ENCODE peak calls at places on chromosomes 4 and X, in five cellular contexts. X, I, W, D and O are unnamed samples.

GRCh38 chrX:3461824-3462508 is 115.5 kb upstream of the MXRA5 start:
- DNase-seq in W (no peak), D (no peak), I (no peak), X (no peak), O (no peak)

GRCh38 chr4:163482197-163482596 is 8.6 kb upstream of the TKTL2 start:
- DNase-seq in W (no peak), D (no peak), X (no peak), I (no peak), O (no peak)

GRCh38 chr4:169203891-169204290 is 66.9 kb downstream of the SH3RF1 start:
- DNase-seq in D (no peak), I (no peak), W (no peak), X (no peak), O (no peak)

GRCh38 chrX:74924449-74925209 is 623 bp downstream of the NEXMIF start:
- DNase-seq in I (peak), D (peak), X (peak), W (no peak), O (no peak)

GRCh38 chr4:967113-968104 is 6.0 kb downstream of the DGKQ start:
- DNase-seq in I (no peak), D (no peak), X (no peak), W (no peak), O (no peak)

GRCh38 chr4:83618431-83618830 is 82.5 kb downstream of the GPAT3 start:
- DNase-seq in I (no peak), W (no peak), D (no peak), X (no peak), O (no peak)

GRCh38 chr4:64581422-64581821 is 172.2 kb upstream of the TECRL start:
- DNase-seq in W (no peak), X (no peak), D (no peak), I (no peak), O (no peak)

GRCh38 chrX:96861661-96862060 is 22.0 kb upstream of the RPA4 start:
- DNase-seq in X (no peak), W (no peak), I (no peak), D (no peak), O (no peak)

GRCh38 chrX:154040307-154040756 is 20.6 kb upstream of the IRAK1 start:
- DNase-seq in I (no peak), D (no peak), X (no peak), W (no peak), O (no peak)

GRCh38 chr4:87559090-87559837 is 30.1 kb upstream of the SPARCL1 start:
- DNase-seq in I (no peak), W (no peak), X (no peak), D (peak), O (no peak)

GRCh38 chr4:36183232-36183631 is 61.1 kb downstream of the ARAP2 start:
- DNase-seq in I (no peak), D (no peak), X (no peak), W (no peak), O (no peak)

GRCh38 chrX:13029341-13029740 is 15.1 kb downstream of the FAM9C start:
- DNase-seq in X (no peak), I (no peak), W (no peak), D (no peak), O (no peak)

GRCh38 chrX:70433848-70434351 is 10.7 kb upstream of the DLG3 start:
- DNase-seq in D (peak), W (no peak), I (peak), X (peak), O (peak)

GRCh38 chr4:744212-744841 is 38.7 kb downstream of the PCGF3 start:
- DNase-seq in D (no peak), W (no peak), I (no peak), X (no peak), O (no peak)

GRCh38 chr4:184757810-184758209 is 23.9 kb upstream of the CENPU start:
- DNase-seq in X (no peak), D (no peak), W (no peak), I (no peak), O (no peak)

GRCh38 chr4:117134386-117134785 is 49.0 kb upstream of the TRAM1L1 start:
- DNase-seq in I (peak), X (no peak), W (no peak), D (no peak), O (no peak)

GRCh38 chr4:6282247-6282646 is 12.6 kb downstream of the WFS1 start:
- DNase-seq in X (no peak), I (no peak), W (no peak), D (no peak), O (no peak)

GRCh38 chr4:102447413-102447812 is 53.7 kb upstream of the NFKB1 start:
- DNase-seq in W (no peak), I (no peak), D (no peak), X (no peak), O (no peak)

GRCh38 chr4:139018971-139019758 is 3.6 kb downstream of the NOCT start:
- DNase-seq in W (no peak), X (no peak), D (no peak), I (peak), O (no peak)

GRCh38 chrX:25558137-25558536 is 542.4 kb upstream of the ARX start:
- DNase-seq in D (no peak), I (peak), X (no peak), W (no peak), O (no peak)

GRCh38 chr4:168634276-168634802 is 137.5 kb downstream of the PALLD start:
- DNase-seq in X (no peak), I (no peak), W (no peak), D (no peak), O (no peak)

GRCh38 chrX:137166591-137166990 is 132.8 kb upstream of the GPR101 start:
- DNase-seq in W (no peak), I (peak), X (no peak), D (no peak), O (no peak)

GRCh38 chrX:39956803-39957394 is 140.9 kb downstream of the BCOR start:
- DNase-seq in W (no peak), X (no peak), D (no peak), I (no peak), O (no peak)

GRCh38 chrX:38220024-38220935 is at the start of gene SRPX:
- DNase-seq in I (peak), D (no peak), W (no peak), X (no peak), O (no peak)

GRCh38 chr4:163607292-163607691 is 112.8 kb downstream of the TMA16 start:
- DNase-seq in I (no peak), X (no peak), W (no peak), D (no peak), O (no peak)

GRCh38 chrX:100768679-100769338 is 36.9 kb upstream of the SYTL4 start:
- DNase-seq in W (peak), I (peak), D (peak), X (peak), O (no peak)

GRCh38 chr4:55549888-55550287 is 3.2 kb upstream of the CLOCK start:
- DNase-seq in X (no peak), I (no peak), W (no peak), D (no peak), O (no peak)

GRCh38 chr4:185344743-185345538 is 50.8 kb downstream of the LRP2BP start:
- DNase-seq in I (no peak), D (no peak), X (no peak), W (no peak), O (no peak)

GRCh38 chrX:8453619-8454018 is 11.0 kb upstream of the VCX3B start:
- DNase-seq in D (no peak), I (no peak), W (no peak), X (no peak), O (no peak)

GRCh38 chr4:64781737-64782326 is 372.6 kb upstream of the TECRL start:
- DNase-seq in D (no peak), I (no peak), W (no peak), X (no peak), O (no peak)

GRCh38 chr4:100966846-100967245 is 380.5 kb downstream of the PPP3CA start:
- DNase-seq in D (no peak), I (no peak), W (no peak), X (no peak), O (no peak)

GRCh38 chr4:126850286-126850685 is 782.5 kb upstream of the INTU start:
- DNase-seq in D (no peak), W (no peak), X (no peak), I (no peak), O (no peak)